ENCODE peak calls at places on chromosome 21, in six cellular contexts. I is GM12878, P is K562, Y is NT2/D1, X is H1, W is HepG2. V is an unnamed sample.

GRCh38 chr21:32548978-32549377 is 36.3 kb downstream of the TCP10L start:
- DNase-seq in Y (no peak), X (no peak), W (no peak), I (no peak), P (no peak), V (no peak)

GRCh38 chr21:22120616-22121266 is 1122.5 kb downstream of the NCAM2 start:
- DNase-seq in I (no peak), X (peak; percentile 10), W (no peak), Y (peak; percentile 35), P (peak; percentile 11), V (no peak)

GRCh38 chr21:39397651-39398385 is 47.8 kb downstream of the LCA5L start:
- DNase-seq in I (no peak), W (no peak), X (no peak), P (no peak), Y (no peak), V (no peak)

GRCh38 chr21:32858628-32859027 is 87.1 kb upstream of the PAXBP1 start:
- DNase-seq in I (no peak), X (no peak), Y (no peak), P (no peak), W (no peak), V (no peak)

GRCh38 chr21:26840206-26840605 is 5.0 kb downstream of the ADAMTS1 start:
- DNase-seq in X (no peak), Y (no peak), P (no peak), I (no peak), W (no peak), V (no peak)

GRCh38 chr21:23968722-23969647 is 1638.3 kb downstream of the MRPL39 start:
- DNase-seq in X (peak; percentile 57), Y (peak; percentile 75), I (peak; percentile 46), W (no peak), P (peak; percentile 53), V (no peak)

GRCh38 chr21:28516996-28517592 is 475.6 kb downstream of the LTN1 start:
- DNase-seq in P (no peak), X (peak; percentile 70), W (peak; percentile 60), I (peak; percentile 8), Y (peak; percentile 83), V (no peak)

GRCh38 chr21:38948377-38948776 is 142.6 kb downstream of the ETS2 start:
- DNase-seq in P (no peak), I (no peak), W (no peak), X (no peak), Y (no peak), V (no peak)

GRCh38 chr21:31570824-31571425 is 88.6 kb upstream of the SOD1 start:
- DNase-seq in W (no peak), I (no peak), X (no peak), P (no peak), Y (no peak), V (no peak)

GRCh38 chr21:31498985-31499384 is 154.9 kb upstream of the TIAM1 start:
- DNase-seq in I (no peak), W (no peak), P (no peak), Y (no peak), X (no peak), V (no peak)

GRCh38 chr21:31992391-31992790 is 119.6 kb downstream of the HUNK start:
- DNase-seq in X (no peak), I (no peak), P (no peak), Y (no peak), W (no peak), V (no peak)

GRCh38 chr21:26405735-26406361 is 167.2 kb downstream of the CYYR1 start:
- DNase-seq in I (no peak), X (no peak), W (no peak), Y (no peak), P (no peak), V (no peak)

GRCh38 chr21:25639167-25639921 is at the start of gene JAM2:
- DNase-seq in P (no peak), I (no peak), W (no peak), X (no peak), Y (peak; percentile 65), V (no peak)

GRCh38 chr21:18253252-18253651 is 8.6 kb downstream of the CHODL start:
- DNase-seq in I (no peak), X (no peak), Y (no peak), W (no peak), P (no peak), V (no peak)

GRCh38 chr21:28754862-28755261 is 237.8 kb downstream of the LTN1 start:
- DNase-seq in I (no peak), P (no peak), W (no peak), X (no peak), Y (no peak), V (no peak)

GRCh38 chr21:17931080-17931479 is 111.9 kb upstream of the C21orf91 start:
- DNase-seq in X (no peak), P (peak; percentile 14), I (peak; percentile 8), Y (peak; percentile 23), W (peak; percentile 6), V (peak; percentile 24)

GRCh38 chr21:29130234-29130993 is at the start of gene MAP3K7CL:
- DNase-seq in I (no peak), Y (no peak), P (no peak), W (no peak), X (no peak), V (no peak)

GRCh38 chr21:17988038-17988437 is 168.9 kb upstream of the C21orf91 start:
- DNase-seq in W (no peak), I (no peak), P (no peak), X (no peak), Y (no peak), V (no peak)

GRCh38 chr21:40143822-40144525 is 276.7 kb downstream of the PCP4 start:
- DNase-seq in I (no peak), X (no peak), Y (peak; percentile 57), W (peak; percentile 10), P (peak; percentile 62), V (peak; percentile 6)

GRCh38 chr21:26389971-26390641 is 183.0 kb downstream of the CYYR1 start:
- DNase-seq in W (no peak), X (no peak), P (no peak), I (no peak), Y (no peak), V (peak; percentile 34)

GRCh38 chr21:22063140-22063539 is 1064.9 kb downstream of the NCAM2 start:
- DNase-seq in W (no peak), Y (no peak), P (no peak), I (no peak), X (no peak), V (no peak)

GRCh38 chr21:32347351-32347750 is 45.5 kb downstream of the URB1 start:
- DNase-seq in I (no peak), Y (no peak), X (no peak), W (no peak), P (no peak), V (no peak)

GRCh38 chr21:31370281-31370892 is 26.3 kb upstream of the TIAM1 start:
- DNase-seq in I (no peak), Y (no peak), P (no peak), W (no peak), X (no peak), V (no peak)

GRCh38 chr21:31515253-31515652 is 144.2 kb upstream of the SOD1 start:
- DNase-seq in Y (no peak), W (no peak), P (no peak), X (no peak), I (no peak), V (no peak)

GRCh38 chr21:36861595-36861883 is 104.9 kb downstream of the HLCS start:
- DNase-seq in Y (no peak), X (no peak), P (no peak), W (no peak), I (no peak), V (no peak)

GRCh38 chr21:36861924-36862323 is 104.5 kb downstream of the HLCS start:
- DNase-seq in X (no peak), P (no peak), I (no peak), W (no peak), Y (no peak), V (no peak)

GRCh38 chr21:36860736-36861594 is 105.5 kb downstream of the HLCS start:
- DNase-seq in Y (no peak), X (no peak), I (no peak), P (peak; percentile 27), W (peak; percentile 72), V (no peak)

GRCh38 chr21:36858320-36858957 is 108.0 kb downstream of the HLCS start:
- DNase-seq in P (no peak), X (no peak), W (peak; percentile 80), Y (no peak), I (no peak), V (no peak)

DNA sequence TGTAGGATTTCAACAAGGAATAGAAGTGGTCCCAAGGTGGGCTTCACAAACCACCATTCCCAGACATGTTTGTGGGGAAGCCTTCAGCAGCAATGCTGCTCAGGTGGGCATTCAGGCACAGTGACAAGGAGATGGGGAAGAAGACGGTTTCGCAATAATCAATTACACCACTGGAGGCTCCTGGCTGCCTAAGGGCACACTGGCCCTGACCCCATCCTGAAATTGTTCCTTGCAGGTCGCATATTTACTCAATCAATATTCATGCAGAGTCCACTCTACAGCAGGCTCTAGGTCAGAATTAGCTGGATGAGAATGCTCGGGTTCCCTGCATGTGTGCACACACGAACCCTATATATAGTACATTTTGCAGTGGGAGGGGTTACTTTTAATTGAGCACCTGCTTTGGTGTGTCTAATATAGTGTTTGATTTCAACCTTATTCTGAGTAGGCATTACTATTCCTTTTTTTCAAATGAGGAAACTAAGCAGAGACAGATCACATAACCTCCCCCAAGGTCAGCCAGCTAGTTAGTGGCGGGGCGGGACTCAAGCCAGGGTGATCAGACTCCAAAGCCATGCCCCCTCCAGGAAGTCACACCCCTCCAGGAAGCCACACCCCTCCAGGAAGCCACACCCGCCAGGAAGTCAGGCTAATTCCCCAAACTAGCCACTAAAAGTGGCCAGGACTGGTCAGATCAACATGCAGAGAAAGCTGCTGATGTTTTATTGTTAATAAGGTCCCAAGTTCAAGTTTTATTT is 106.5 kb downstream of the HLCS start:
- DNase-seq in Y (peak; percentile 39), X (peak; percentile 31), I (no peak), W (peak; percentile 81), P (peak; percentile 97), V (no peak)
- TF ChIP-seq ZNF274 in Y (no peak), X (no peak), I (no peak), W (no peak), P (no peak), V (no peak)

GRCh38 chr21:44087426-44088400 is 19.5 kb upstream of the PWP2 start:
- DNase-seq in I (no peak), X (no peak), W (no peak), P (no peak), Y (no peak), V (no peak)
- TF ChIP-seq ZNF274 in I (no peak), X (no peak), W (no peak), P (no peak), Y (no peak), V (no peak)

GRCh38 chr21:35394049-35394448 is 344.9 kb upstream of the RUNX1 start:
- DNase-seq in Y (no peak), X (no peak), P (no peak), W (no peak), I (no peak), V (no peak)
- TF ChIP-seq ZNF274 in Y (no peak), X (no peak), P (no peak), W (no peak), I (no peak), V (no peak)

DNA sequence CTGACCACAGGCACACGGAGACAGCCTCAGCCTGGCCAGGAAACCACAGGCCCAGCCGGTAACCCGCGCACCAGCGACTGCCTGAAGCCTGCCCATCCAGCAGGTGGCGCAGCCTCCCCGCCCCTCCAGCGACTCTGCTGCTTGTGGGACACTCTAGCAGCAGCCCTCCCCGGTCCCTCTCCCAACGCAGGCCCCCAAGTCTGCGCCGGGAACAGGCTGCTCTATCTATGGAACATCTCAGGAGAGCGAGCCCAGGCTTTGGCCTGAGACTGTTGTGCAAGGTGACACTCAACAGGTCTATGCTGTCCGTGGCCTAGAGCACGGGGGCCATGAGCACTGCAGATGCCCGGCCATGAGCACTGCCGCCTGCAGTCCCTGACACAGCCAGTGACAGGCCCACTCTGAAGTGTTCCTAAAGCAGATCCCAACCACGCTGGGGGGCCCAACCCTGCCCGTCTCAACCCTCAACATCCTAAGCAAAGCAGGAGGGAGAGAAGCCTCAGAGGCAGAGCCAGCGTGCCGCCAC is 28.4 kb downstream of the WDR4 start:
- DNase-seq in I (no peak), P (peak; percentile 75), W (no peak), X (peak; percentile 44), Y (no peak), V (no peak)
- TF ChIP-seq ZNF274 in I (no peak), P (no peak), W (no peak), X (no peak), Y (no peak), V (no peak)

V was measured in HCT116.